ENCODE peak calls at places on chromosomes 11 and 22, in nine cellular contexts. L, M, K, Y, P, O, Q, W and H are unnamed samples.

GRCh38 chr11:33802414-33802950 is 28.2 kb upstream of the FBXO3 start:
- DNase-seq in W (no peak), P (peak), Y (peak), M (no peak), K (no peak), O (peak), L (peak), Q (peak), H (peak)

GRCh38 chr11:9571766-9572120 is 1.7 kb upstream of the WEE1 start:
- DNase-seq in Y (no peak), P (no peak), L (no peak), O (no peak), Q (no peak), K (no peak), W (no peak), M (no peak), H (no peak)

GRCh38 chr22:17795661-17796548 is 21.6 kb upstream of the BID start:
- DNase-seq in M (peak), Y (no peak), P (no peak), Q (no peak), L (no peak), O (no peak), K (no peak), W (no peak), H (no peak)

GRCh38 chr11:134331565-134332188 is at the start of gene GLB1L2:
- DNase-seq in K (peak), Q (no peak), O (peak), P (no peak), W (peak), L (peak), Y (no peak), M (peak), H (peak)

GRCh38 chr11:61294717-61295595 is at the start of gene VWCE:
- DNase-seq in W (peak), Y (no peak), K (peak), L (peak), M (peak), O (peak), P (peak), Q (no peak), H (peak)

GRCh38 chr22:20847318-20847822 is 11.2 kb downstream of the PI4KA start:
- DNase-seq in W (no peak), P (no peak), L (no peak), Q (no peak), M (no peak), K (no peak), O (peak), Y (no peak), H (no peak)

GRCh38 chr11:116386118-116386699 is 386.6 kb downstream of the BUD13 start:
- DNase-seq in Y (no peak), K (no peak), W (no peak), L (no peak), M (no peak), Q (no peak), O (no peak), P (no peak), H (no peak)

GRCh38 chr11:61499816-61500491 is 8.6 kb upstream of the LRRC10B start:
- DNase-seq in O (peak), P (no peak), L (no peak), W (no peak), Q (no peak), Y (no peak), K (no peak), M (no peak), H (no peak)

GRCh38 chr22:25076281-25076680 is 123.4 kb upstream of the CRYBB3 start:
- DNase-seq in K (no peak), W (no peak), O (no peak), P (no peak), Y (no peak), L (no peak), Q (no peak), M (no peak), H (no peak)

GRCh38 chr22:20866716-20867115 is 7.9 kb downstream of the SNAP29 start:
- DNase-seq in K (no peak), Q (no peak), Y (no peak), W (no peak), O (no peak), L (no peak), P (no peak), M (no peak), H (peak)

GRCh38 chr11:69293087-69293486 is 868 bp upstream of the MYEOV start:
- DNase-seq in Y (no peak), W (peak), Q (no peak), K (no peak), O (peak), M (no peak), P (peak), L (no peak), H (no peak)

GRCh38 chr11:11584446-11584810 is 37.4 kb downstream of the GALNT18 start:
- DNase-seq in K (no peak), W (no peak), L (no peak), P (no peak), M (no peak), Y (peak), Q (peak), O (no peak), H (peak)

GRCh38 chr11:45812581-45813548 is 7.9 kb downstream of the SLC35C1 start:
- DNase-seq in W (no peak), O (no peak), Y (no peak), L (no peak), M (no peak), Q (no peak), P (no peak), K (no peak), H (no peak)

GRCh38 chr11:45017329-45017728 is 66.6 kb upstream of the TP53I11 start:
- DNase-seq in M (no peak), Q (no peak), L (no peak), P (peak), Y (no peak), O (peak), W (no peak), K (no peak), H (no peak)

GRCh38 chr11:3841426-3842304 is 906 bp upstream of the RHOG start:
- DNase-seq in Y (peak), P (peak), M (peak), K (peak), O (peak), W (peak), L (peak), Q (peak), H (peak)

GRCh38 chr11:16596231-16596630 is 142.2 kb upstream of the C11orf58 start:
- DNase-seq in W (no peak), L (no peak), M (no peak), Q (no peak), O (no peak), P (no peak), Y (no peak), K (no peak), H (no peak)

GRCh38 chr11:75537740-75538139 is 12.0 kb upstream of the GDPD5 start:
- DNase-seq in Y (no peak), Q (no peak), P (no peak), W (no peak), M (no peak), L (no peak), O (peak), K (no peak), H (no peak)

GRCh38 chr22:22015631-22016030 is 33.0 kb upstream of the TOP3B start:
- DNase-seq in O (no peak), P (no peak), W (no peak), Y (no peak), Q (no peak), L (no peak), M (no peak), K (no peak), H (no peak)

GRCh38 chr11:83257638-83258229 is 28.4 kb downstream of the CCDC90B start:
- DNase-seq in L (no peak), Y (peak), Q (no peak), M (no peak), O (no peak), P (no peak), W (no peak), K (no peak), H (peak)

GRCh38 chr11:67613960-67614715 is 7.4 kb downstream of the NDUFV1 start:
- DNase-seq in Q (no peak), O (peak), K (peak), M (peak), Y (no peak), L (no peak), W (peak), P (no peak), H (peak)

GRCh38 chr11:45933131-45933821 is 10.8 kb downstream of the LARGE2 start:
- DNase-seq in W (no peak), O (no peak), K (no peak), Y (no peak), Q (peak), P (no peak), L (no peak), M (peak), H (no peak)

GRCh38 chr11:72075109-72075508 is 5.2 kb downstream of the NUMA1 start:
- DNase-seq in M (no peak), P (no peak), W (no peak), Q (no peak), L (no peak), O (peak), K (no peak), Y (no peak), H (no peak)

GRCh38 chr11:70327717-70328116 is 57.2 kb downstream of the PPFIA1 start:
- DNase-seq in Q (no peak), M (peak), L (no peak), W (no peak), Y (no peak), O (no peak), P (no peak), K (no peak), H (no peak)

GRCh38 chr11:12840871-12841516 is 166.8 kb downstream of the TEAD1 start:
- DNase-seq in L (no peak), K (no peak), Q (no peak), W (no peak), M (no peak), P (no peak), Y (no peak), O (peak), H (peak)

GRCh38 chr22:41826001-41826400 is 6.9 kb upstream of the SREBF2 start:
- DNase-seq in P (no peak), M (no peak), K (no peak), W (no peak), Y (no peak), L (no peak), O (no peak), Q (no peak), H (no peak)

GRCh38 chr11:36389811-36390210 is 93.7 kb downstream of the PRR5L start:
- DNase-seq in O (no peak), K (no peak), Q (no peak), Y (no peak), P (no peak), L (no peak), M (no peak), W (no peak), H (no peak)

GRCh38 chr11:96869207-96869606 is 479.4 kb downstream of the JRKL start:
- DNase-seq in W (no peak), M (no peak), K (no peak), P (no peak), Y (no peak), L (peak), O (no peak), Q (no peak), H (no peak)

GRCh38 chr11:114081641-114082414 is 22.3 kb downstream of the ZBTB16 start:
- DNase-seq in M (no peak), W (no peak), P (no peak), Y (no peak), O (no peak), Q (no peak), L (no peak), K (no peak), H (peak)

GRCh38 chr11:125887373-125888324 is at the start of gene HYLS1:
- DNase-seq in W (peak), M (peak), Q (peak), Y (peak), K (peak), P (peak), O (peak), L (peak), H (peak)

GRCh38 chr22:35664955-35665577 is 16.8 kb downstream of the APOL6 start:
- DNase-seq in L (no peak), W (no peak), M (no peak), K (no peak), P (no peak), O (no peak), Y (no peak), Q (no peak), H (no peak)

GRCh38 chr11:132646890-132647289 is 885.4 kb downstream of the OPCML start:
- DNase-seq in L (no peak), P (no peak), W (no peak), Y (no peak), M (no peak), Q (no peak), K (no peak), O (no peak), H (no peak)

GRCh38 chr22:23800297-23801237 is 13.8 kb downstream of the SMARCB1 start:
- DNase-seq in K (peak), P (no peak), W (peak), L (no peak), Q (no peak), O (peak), Y (no peak), M (peak), H (no peak)

GRCh38 chr11:61659413-61660196 is 20.6 kb upstream of the DAGLA start:
- DNase-seq in Q (no peak), P (no peak), M (no peak), Y (no peak), W (no peak), L (no peak), O (no peak), K (no peak), H (no peak)

GRCh38 chr22:44531487-44531886 is 33.5 kb upstream of the RTL6 start:
- DNase-seq in P (no peak), W (no peak), Y (no peak), Q (no peak), M (no peak), O (no peak), K (no peak), L (no peak), H (no peak)

GRCh38 chr22:25630446-25630845 is 66.0 kb downstream of the GRK3 start:
- DNase-seq in Q (no peak), L (no peak), W (no peak), O (no peak), P (no peak), Y (peak), M (no peak), K (no peak), H (peak)

GRCh38 chr22:27420817-27421361 is 380.7 kb downstream of the MN1 start:
- DNase-seq in M (peak), W (peak), Y (peak), Q (peak), O (no peak), L (peak), P (no peak), K (peak), H (peak)

GRCh38 chr11:129896062-129896461 is 684 bp upstream of the NFRKB start:
- DNase-seq in P (no peak), M (no peak), O (peak), W (peak), Y (no peak), K (no peak), Q (no peak), L (no peak), H (peak)

DNA sequence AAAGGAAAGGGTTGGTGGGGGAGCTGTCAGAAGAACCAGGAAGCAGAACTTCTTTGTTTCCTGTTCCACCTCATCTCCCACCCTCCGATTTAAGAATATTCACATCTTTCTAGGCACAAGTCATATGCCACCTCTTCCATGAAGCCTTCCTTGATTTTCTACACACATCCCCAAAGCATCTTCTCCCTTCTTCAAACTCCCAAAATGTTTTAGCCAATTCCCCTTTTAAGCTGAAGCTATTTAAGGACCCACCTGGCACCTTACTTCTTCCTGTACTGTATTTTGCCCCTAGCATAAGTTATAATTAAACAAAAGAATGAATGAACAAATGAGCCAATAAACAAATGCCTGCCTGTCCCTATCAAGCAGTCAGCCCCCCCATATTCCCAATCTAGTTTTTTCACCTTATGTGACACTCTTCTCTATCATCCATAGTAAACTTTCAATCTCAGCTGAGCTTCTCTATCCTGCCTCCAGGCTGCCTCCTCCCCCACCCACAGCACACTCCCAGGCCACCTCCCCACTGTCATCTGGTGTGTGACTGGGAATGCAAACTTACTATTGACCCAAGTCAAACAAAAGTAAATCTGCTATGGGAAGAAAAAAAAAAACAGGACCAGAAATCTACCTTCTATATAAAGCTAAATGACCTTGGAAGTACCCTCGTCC is 3.9 kb downstream of the TNKS1BP1 start:
- DNase-seq in O (no peak), Y (no peak), P (no peak), L (no peak), Q (no peak), M (no peak), K (no peak), W (no peak), H (no peak)
- TF ChIP-seq CTCF in O (no peak), Y (no peak), P (no peak), L (no peak), Q (no peak), M (no peak), K (no peak), W (no peak), H (no peak)

GRCh38 chr11:122178795-122179194 is 62.8 kb upstream of the BLID start:
- DNase-seq in Y (no peak), K (no peak), Q (no peak), L (no peak), W (no peak), M (no peak), P (no peak), O (no peak), H (peak)

GRCh38 chr11:122175316-122175715 is 59.3 kb upstream of the BLID start:
- DNase-seq in Q (no peak), O (no peak), P (no peak), W (no peak), M (no peak), Y (no peak), K (no peak), L (no peak), H (no peak)

GRCh38 chr11:122173587-122173986 is 57.6 kb upstream of the BLID start:
- DNase-seq in P (no peak), W (no peak), M (no peak), L (no peak), O (no peak), K (no peak), Q (no peak), Y (no peak), H (peak)

GRCh38 chr11:122177238-122177637 is 61.2 kb upstream of the BLID start:
- DNase-seq in Y (no peak), O (no peak), P (no peak), Q (no peak), K (no peak), W (no peak), M (no peak), L (no peak), H (no peak)

GRCh38 chr11:122176651-122177050 is 60.6 kb upstream of the BLID start:
- DNase-seq in M (no peak), P (no peak), Y (no peak), W (no peak), O (no peak), K (no peak), Q (no peak), L (no peak), H (no peak)
- H3K4me3 ChIP-seq in M (no peak), P (no peak), Y (no peak), W (no peak), O (no peak), K (no peak), Q (peak), L (no peak), H (peak)

GRCh38 chr11:109698237-109698636 is 276.2 kb downstream of the C11orf87 start:
- DNase-seq in K (no peak), W (no peak), L (no peak), Y (no peak), Q (no peak), M (no peak), O (no peak), P (no peak), H (no peak)
- TF ChIP-seq CTCF in K (no peak), W (no peak), L (no peak), Y (no peak), Q (no peak), M (no peak), O (no peak), P (no peak), H (no peak)

GRCh38 chr11:63022422-63022821 is 6.8 kb upstream of the SLC22A8 start:
- DNase-seq in W (no peak), Q (no peak), O (no peak), K (no peak), M (no peak), Y (no peak), L (no peak), P (no peak), H (no peak)

GRCh38 chr11:63020671-63021255 is 5.1 kb upstream of the SLC22A8 start:
- DNase-seq in Y (no peak), M (no peak), O (peak), L (no peak), W (no peak), Q (no peak), P (peak), K (no peak), H (no peak)

GRCh38 chr11:63019506-63019905 is 3.9 kb upstream of the SLC22A8 start:
- DNase-seq in W (no peak), Q (no peak), L (no peak), P (no peak), K (no peak), Y (no peak), M (no peak), O (peak), H (no peak)

GRCh38 chr11:63023851-63024648 is 8.4 kb upstream of the SLC22A8 start:
- DNase-seq in K (peak), Y (no peak), Q (peak), W (peak), O (peak), M (peak), L (peak), P (peak), H (peak)

DNA sequence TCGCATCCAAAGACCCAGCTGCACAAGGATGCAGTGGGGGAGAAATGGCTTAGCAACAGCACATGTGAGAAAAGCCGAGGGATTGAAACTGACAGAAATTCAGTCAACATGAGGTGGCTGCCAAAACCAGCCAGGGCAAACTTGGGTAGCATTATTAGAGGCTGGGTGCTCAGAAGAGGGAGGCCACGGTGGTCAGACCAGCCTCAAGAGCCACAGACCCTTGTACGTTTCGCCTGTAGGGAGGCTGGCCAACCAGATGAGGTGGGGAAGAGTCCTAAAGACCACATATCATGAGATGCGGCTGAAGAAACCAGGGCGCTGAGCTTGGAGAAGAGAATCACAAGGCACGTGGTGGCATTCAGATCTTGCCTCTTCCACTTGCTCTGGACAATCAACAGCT is 7.8 kb upstream of the SLC22A8 start:
- DNase-seq in M (no peak), P (no peak), K (no peak), Q (no peak), W (no peak), Y (no peak), O (no peak), L (no peak), H (no peak)
- H3K4me3 ChIP-seq in M (no peak), P (no peak), K (no peak), Q (no peak), W (no peak), Y (no peak), O (no peak), L (no peak), H (no peak)

DNA sequence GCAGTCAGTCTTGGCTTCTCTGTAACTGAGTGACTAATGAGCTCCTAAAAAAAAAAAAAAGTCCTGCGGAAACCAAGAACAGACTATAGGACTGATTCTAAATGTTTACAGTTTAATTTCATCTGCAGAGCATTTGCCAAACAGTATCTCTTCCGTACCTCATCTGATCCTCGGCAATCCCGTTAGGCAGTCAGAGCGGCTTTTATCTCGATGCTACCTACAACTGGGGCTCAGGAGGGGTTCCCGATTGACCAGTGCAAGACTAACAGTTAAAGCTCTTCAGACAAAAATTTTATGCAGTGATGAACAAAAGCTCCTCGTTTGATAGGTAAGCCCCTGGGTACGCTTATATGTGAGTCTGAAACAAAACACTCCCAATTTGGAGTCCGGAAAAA is 628 bp downstream of the KIF18A start:
- DNase-seq in K (no peak), W (no peak), L (no peak), Y (no peak), O (no peak), P (no peak), M (no peak), Q (no peak), H (peak)
- TF ChIP-seq CTCF in K (no peak), W (no peak), L (no peak), Y (no peak), O (no peak), P (no peak), M (no peak), Q (no peak), H (no peak)

GRCh38 chr11:91608662-91609061 is 616.0 kb upstream of the FAT3 start:
- DNase-seq in P (no peak), O (no peak), W (no peak), M (no peak), Q (no peak), L (no peak), Y (no peak), K (no peak), H (no peak)
- H3K4me3 ChIP-seq in P (no peak), O (no peak), W (no peak), M (no peak), Q (no peak), L (no peak), Y (no peak), K (no peak), H (no peak)